ENCODE peak calls at places on chromosomes 2 and 18, in four cellular contexts. Z is H1, N is HepG2, Q is GM12878. L is an unnamed sample.

GRCh38 chr18:23357992-23358594 is 95.0 kb upstream of the RIOK3 start:
- DNase-seq in Z (no peak), N (no peak), Q (no peak), L (no peak)

GRCh38 chr2:6977095-6977777 is 60.0 kb downstream of the RNF144A start:
- DNase-seq in Z (no peak), N (no peak), Q (no peak), L (no peak)

GRCh38 chr2:241815477-241816430 is 6.8 kb downstream of the NEU4 start:
- DNase-seq in Z (no peak), N (no peak), Q (no peak), L (no peak)

GRCh38 chr2:240985881-240986786 is 12.3 kb upstream of the SNED1 start:
- DNase-seq in Z (peak), N (no peak), Q (no peak), L (no peak)

GRCh38 chr2:20592106-20593071 is 58.5 kb downstream of the HS1BP3 start:
- DNase-seq in Z (no peak), N (peak), Q (no peak), L (no peak)

GRCh38 chr2:110713508-110714362 is 18.6 kb upstream of the ACOXL start:
- DNase-seq in Z (no peak), N (peak), Q (no peak), L (no peak)

GRCh38 chr2:26941486-26941885 is 29.0 kb upstream of the MAPRE3 start:
- DNase-seq in Z (no peak), N (no peak), Q (no peak), L (no peak)

GRCh38 chr18:6414723-6415362 is at the start of gene L3MBTL4:
- DNase-seq in Z (peak), N (no peak), Q (no peak), L (peak)

GRCh38 chr2:141611981-141612380 is 518.8 kb downstream of the LRP1B start:
- DNase-seq in Z (no peak), N (no peak), Q (no peak), L (no peak)

GRCh38 chr18:56748698-56749268 is 97.6 kb downstream of the WDR7 start:
- DNase-seq in Z (no peak), N (peak), Q (no peak), L (peak)

GRCh38 chr2:112881217-112882000 is 29.6 kb upstream of the IL37 start:
- DNase-seq in Z (no peak), N (peak), Q (peak), L (no peak)

GRCh38 chr2:105786231-105787230 is 41.8 kb downstream of the NCK2 start:
- DNase-seq in Z (no peak), N (no peak), Q (no peak), L (no peak)

GRCh38 chr2:165953306-165953654 is 296 bp downstream of the TTC21B start:
- DNase-seq in Z (no peak), N (peak), Q (no peak), L (no peak)
- TF ChIP-seq SUZ12 in Z (no peak), N (no peak), Q (no peak), L (no peak)

GRCh38 chr2:98869272-98869641 is 66.8 kb downstream of the CRACDL start:
- DNase-seq in Z (no peak), N (peak), Q (no peak), L (no peak)
- TF ChIP-seq SP1 in Z (no peak), N (no peak), Q (no peak), L (no peak)

GRCh38 chr18:62876828-62877227 is 161.5 kb downstream of the PHLPP1 start:
- DNase-seq in Z (no peak), N (no peak), Q (no peak), L (no peak)

GRCh38 chr18:62877448-62878221 is 162.3 kb downstream of the PHLPP1 start:
- DNase-seq in Z (no peak), N (peak), Q (no peak), L (no peak)

GRCh38 chr18:62876106-62876505 is 160.8 kb downstream of the PHLPP1 start:
- DNase-seq in Z (no peak), N (no peak), Q (no peak), L (no peak)

GRCh38 chr18:62880034-62880433 is 164.7 kb downstream of the PHLPP1 start:
- DNase-seq in Z (no peak), N (no peak), Q (no peak), L (no peak)

GRCh38 chr18:62878305-62878704 is 163.0 kb downstream of the PHLPP1 start:
- DNase-seq in Z (no peak), N (no peak), Q (no peak), L (no peak)
- TF ChIP-seq SUZ12 in Z (no peak), N (no peak), Q (no peak), L (no peak)

GRCh38 chr2:16030206-16031054 is 90.1 kb downstream of the MYCN start:
- DNase-seq in Z (no peak), N (no peak), Q (no peak), L (no peak)
- TF ChIP-seq SP1 in Z (no peak), N (no peak), Q (no peak), L (no peak)

L was measured in HEK293T.